ENCODE peak calls at places on chromosomes 7 and 10, in seven cellular contexts. G is ovary, W is body of pancreas, V is A549, A is tibial nerve, Z is spleen, O is right lobe of liver. N is an unnamed sample.

GRCh38 chr7:131861620-131862346 is 305.4 kb upstream of the PODXL start:
- DNase-seq in G (no peak), W (no peak), V (no peak), A (no peak), Z (no peak), O (no peak), N (no peak)

GRCh38 chr10:80596391-80597257 is 58.9 kb downstream of the SH2D4B start:
- DNase-seq in G (no peak), W (peak), V (peak), A (no peak), Z (no peak), O (no peak), N (no peak)

GRCh38 chr7:157278791-157279678 is 57.8 kb upstream of the DNAJB6 start:
- DNase-seq in G (peak), W (peak), V (no peak), A (no peak), Z (peak), O (peak), N (no peak)

GRCh38 chr7:68875857-68876256 is 722.4 kb upstream of the AUTS2 start:
- DNase-seq in G (no peak), W (no peak), V (no peak), A (no peak), Z (no peak), O (no peak), N (no peak)

GRCh38 chr7:135714534-135715009 is 13.4 kb downstream of the SLC13A4 start:
- DNase-seq in G (no peak), W (no peak), V (peak), A (no peak), Z (no peak), O (no peak), N (no peak)

GRCh38 chr10:43689955-43690771 is 41.5 kb upstream of the ZNF32 start:
- DNase-seq in G (peak), W (peak), V (peak), A (peak), Z (peak), O (peak), N (peak)

GRCh38 chr7:8155836-8156235 is 106.1 kb downstream of the ICA1 start:
- DNase-seq in G (no peak), W (no peak), V (no peak), A (no peak), Z (no peak), O (peak), N (no peak)

GRCh38 chr10:38118072-38118807 is 24.1 kb downstream of the ZNF37A start:
- DNase-seq in G (no peak), W (no peak), V (no peak), A (no peak), Z (no peak), O (no peak), N (no peak)

GRCh38 chr10:114057845-114058244 is 14.2 kb downstream of the ADRB1 start:
- DNase-seq in G (no peak), W (no peak), V (no peak), A (no peak), Z (no peak), O (no peak), N (no peak)

GRCh38 chr10:129057856-129058663 is 409.0 kb upstream of the MGMT start:
- DNase-seq in G (no peak), W (no peak), V (no peak), A (no peak), Z (peak), O (no peak), N (no peak)

GRCh38 chr7:17946591-17946990 is 6.3 kb upstream of the SNX13 start:
- DNase-seq in G (no peak), W (no peak), V (no peak), A (no peak), Z (no peak), O (no peak), N (no peak)

GRCh38 chr10:101301111-101301731 is 52.7 kb upstream of the BTRC start:
- DNase-seq in G (no peak), W (peak), V (peak), A (no peak), Z (no peak), O (peak), N (no peak)

GRCh38 chr7:6360841-6361240 is 86.9 kb downstream of the DAGLB start:
- DNase-seq in G (no peak), W (no peak), V (no peak), A (no peak), Z (no peak), O (no peak), N (no peak)

GRCh38 chr10:89659185-89660131 is 14.4 kb upstream of the PANK1 start:
- DNase-seq in G (no peak), W (no peak), V (no peak), A (no peak), Z (no peak), O (no peak), N (no peak)

GRCh38 chr10:4981722-4982471 is 18.7 kb downstream of the AKR1C1 start:
- DNase-seq in G (peak), W (peak), V (no peak), A (peak), Z (no peak), O (peak), N (no peak)

GRCh38 chr10:24382979-24383663 is 174.2 kb downstream of the KIAA1217 start:
- DNase-seq in G (no peak), W (no peak), V (no peak), A (no peak), Z (no peak), O (no peak), N (no peak)

GRCh38 chr7:129522088-129522970 is 20.0 kb downstream of the SMKR1 start:
- DNase-seq in G (no peak), W (no peak), V (no peak), A (no peak), Z (peak), O (no peak), N (no peak)

GRCh38 chr10:8369666-8370065 is 315.2 kb downstream of the GATA3 start:
- DNase-seq in G (no peak), W (no peak), V (no peak), A (no peak), Z (no peak), O (no peak), N (no peak)

GRCh38 chr10:93703066-93703465 is 674 bp upstream of the FRA10AC1 start:
- DNase-seq in G (no peak), W (peak), V (no peak), A (no peak), Z (no peak), O (no peak), N (no peak)

GRCh38 chr7:140007051-140007690 is 55.6 kb downstream of the PARP12 start:
- DNase-seq in G (no peak), W (no peak), V (no peak), A (no peak), Z (peak), O (no peak), N (no peak)

DNA sequence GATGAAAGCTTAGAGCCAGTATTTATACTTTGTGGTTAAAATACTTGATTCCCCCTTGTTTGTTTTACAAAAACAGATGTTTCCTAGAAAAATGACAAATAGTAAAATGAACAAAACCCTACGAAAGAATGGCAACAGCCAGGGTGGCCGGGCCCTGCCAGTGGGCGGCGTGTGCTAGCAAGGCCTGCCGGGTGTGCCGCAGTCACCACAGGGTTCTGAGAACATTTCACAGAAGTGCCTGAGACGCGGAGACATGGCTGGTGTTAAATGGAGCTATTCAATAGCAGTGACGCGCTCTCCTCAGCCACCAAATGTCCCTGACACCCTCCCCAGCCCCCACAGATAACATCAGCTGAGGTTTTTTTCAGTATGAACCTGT is 14.5 kb downstream of the GPR146 start:
- DNase-seq in G (no peak), W (no peak), V (no peak), A (no peak), Z (peak), O (no peak), N (no peak)
- TF ChIP-seq CTCF in G (no peak), W (no peak), V (no peak), A (no peak), Z (no peak), O (no peak), N (no peak)

GRCh38 chr7:30771859-30772429 is 727 bp downstream of the MINDY4 start:
- DNase-seq in G (peak), W (no peak), V (peak), A (no peak), Z (no peak), O (no peak), N (no peak)
- TF ChIP-seq POLR2A in G (no peak), W (no peak), V (no peak), A (no peak), Z (no peak), O (no peak), N (no peak)

GRCh38 chr10:86334515-86335085 is 32.0 kb downstream of the GRID1 start:
- DNase-seq in G (no peak), W (no peak), V (no peak), A (no peak), Z (peak), O (peak), N (no peak)
- TF ChIP-seq CTCF in G (no peak), W (no peak), V (no peak), A (no peak), Z (no peak), O (peak), N (no peak)

GRCh38 chr7:55134786-55135185 is 116.0 kb downstream of the EGFR start:
- DNase-seq in G (no peak), W (no peak), V (no peak), A (no peak), Z (no peak), O (no peak), N (no peak)

GRCh38 chr7:55132550-55132889 is 113.7 kb downstream of the EGFR start:
- DNase-seq in G (no peak), W (no peak), V (no peak), A (no peak), Z (no peak), O (no peak), N (no peak)

GRCh38 chr7:55131421-55131929 is 112.7 kb downstream of the EGFR start:
- DNase-seq in G (no peak), W (no peak), V (no peak), A (no peak), Z (no peak), O (no peak), N (no peak)

GRCh38 chr7:55133630-55134392 is 115.0 kb downstream of the EGFR start:
- DNase-seq in G (no peak), W (no peak), V (peak), A (no peak), Z (no peak), O (no peak), N (peak)

GRCh38 chr7:55132890-55133551 is 114.2 kb downstream of the EGFR start:
- DNase-seq in G (no peak), W (no peak), V (peak), A (peak), Z (no peak), O (no peak), N (peak)
- TF ChIP-seq POLR2A in G (no peak), W (no peak), V (no peak), A (no peak), Z (no peak), O (no peak), N (no peak)

DNA sequence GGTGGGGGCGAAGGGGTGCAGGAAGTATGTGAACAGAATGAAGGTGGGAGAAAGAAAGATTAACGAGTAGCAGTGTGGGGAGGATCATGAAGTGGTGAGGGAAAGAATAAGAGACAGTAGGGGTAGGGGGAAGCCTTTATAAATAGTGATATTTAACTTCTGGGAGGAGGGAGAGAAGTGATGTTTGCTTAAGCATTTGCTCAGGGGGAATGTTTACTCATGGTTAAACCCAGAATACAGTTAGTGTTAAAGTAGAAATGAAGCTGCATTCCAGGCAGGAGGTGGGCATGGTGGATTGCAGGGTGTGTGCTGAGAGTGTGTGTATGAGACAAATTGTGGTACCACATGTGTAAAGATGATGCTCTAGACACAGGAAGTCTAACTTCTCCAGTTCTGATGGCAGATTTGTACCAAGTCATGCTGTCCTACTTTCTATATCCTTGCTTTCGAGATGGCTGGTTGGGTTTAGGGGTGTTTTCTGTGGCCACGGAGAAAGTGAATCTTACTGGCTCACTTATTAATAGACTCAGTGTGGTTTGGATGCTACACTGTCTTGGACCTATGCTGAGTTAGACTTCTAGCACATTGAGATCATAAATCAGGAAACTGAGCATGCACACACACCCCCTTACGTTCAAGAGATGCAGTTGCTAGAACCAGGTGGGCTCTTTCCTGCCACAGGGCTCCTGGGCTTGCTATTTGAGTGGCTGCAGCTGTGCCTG is 10.6 kb upstream of the DNMBP start:
- DNase-seq in G (no peak), W (no peak), V (peak), A (no peak), Z (no peak), O (no peak), N (no peak)
- TF ChIP-seq CTCF in G (no peak), W (no peak), V (no peak), A (no peak), Z (no peak), O (no peak), N (no peak)

GRCh38 chr7:44973610-44974401 is 5.0 kb downstream of the MYO1G start:
- DNase-seq in G (no peak), W (peak), V (no peak), A (no peak), Z (no peak), O (peak), N (no peak)
- TF ChIP-seq POLR2A in G (no peak), W (no peak), V (no peak), A (no peak), Z (no peak), O (no peak), N (no peak)

GRCh38 chr10:59388577-59388976 is 26.2 kb upstream of the FAM13C start:
- DNase-seq in G (no peak), W (no peak), V (no peak), A (no peak), Z (no peak), O (no peak), N (no peak)
- TF ChIP-seq CTCF in G (no peak), W (no peak), V (no peak), A (no peak), Z (no peak), O (no peak), N (no peak)

DNA sequence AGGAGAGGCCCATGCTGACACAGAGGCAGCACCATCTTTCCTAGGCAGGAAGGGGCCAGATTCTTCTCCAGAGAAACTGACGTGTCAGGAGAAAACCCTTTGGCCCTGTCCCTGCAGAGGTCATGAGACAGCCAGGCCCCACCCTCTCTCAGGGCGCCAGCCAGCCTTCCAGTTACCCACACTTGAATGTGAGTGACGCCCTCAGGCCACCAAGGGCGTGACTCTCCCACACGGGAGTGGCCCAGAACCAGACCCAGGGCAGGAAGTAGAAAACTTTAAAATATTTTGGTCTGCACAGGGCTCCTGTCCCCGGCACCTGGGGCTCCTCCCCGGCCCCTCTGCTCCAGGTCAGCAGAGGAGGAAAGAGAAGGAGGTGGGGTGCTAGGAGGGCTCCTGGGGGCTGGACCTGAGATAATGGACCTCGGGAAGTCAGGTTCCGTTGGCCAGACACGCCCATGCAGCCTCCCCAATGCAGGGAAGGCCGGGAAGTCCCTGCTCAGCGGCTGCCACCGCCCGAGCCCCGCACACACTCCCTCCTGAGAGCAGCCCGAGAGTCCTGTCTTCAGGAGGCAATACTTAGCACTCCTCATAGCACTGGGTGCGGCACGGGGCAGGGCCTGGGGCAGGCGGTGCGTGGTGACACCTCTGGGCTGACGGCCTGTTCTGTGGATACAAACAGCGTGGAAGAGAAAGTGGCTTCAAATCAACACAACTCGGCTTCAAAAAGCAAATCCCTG is 67.0 kb upstream of the CFAP46 start:
- DNase-seq in G (no peak), W (peak), V (peak), A (peak), Z (peak), O (peak), N (no peak)
- TF ChIP-seq POLR2A in G (no peak), W (peak), V (no peak), A (no peak), Z (no peak), O (peak), N (no peak)

GRCh38 chr7:44348851-44349781 is 23.7 kb upstream of the CAMK2B start:
- DNase-seq in G (no peak), W (no peak), V (no peak), A (no peak), Z (no peak), O (no peak), N (no peak)
- TF ChIP-seq CTCF in G (no peak), W (no peak), V (no peak), A (no peak), Z (no peak), O (no peak), N (no peak)

DNA sequence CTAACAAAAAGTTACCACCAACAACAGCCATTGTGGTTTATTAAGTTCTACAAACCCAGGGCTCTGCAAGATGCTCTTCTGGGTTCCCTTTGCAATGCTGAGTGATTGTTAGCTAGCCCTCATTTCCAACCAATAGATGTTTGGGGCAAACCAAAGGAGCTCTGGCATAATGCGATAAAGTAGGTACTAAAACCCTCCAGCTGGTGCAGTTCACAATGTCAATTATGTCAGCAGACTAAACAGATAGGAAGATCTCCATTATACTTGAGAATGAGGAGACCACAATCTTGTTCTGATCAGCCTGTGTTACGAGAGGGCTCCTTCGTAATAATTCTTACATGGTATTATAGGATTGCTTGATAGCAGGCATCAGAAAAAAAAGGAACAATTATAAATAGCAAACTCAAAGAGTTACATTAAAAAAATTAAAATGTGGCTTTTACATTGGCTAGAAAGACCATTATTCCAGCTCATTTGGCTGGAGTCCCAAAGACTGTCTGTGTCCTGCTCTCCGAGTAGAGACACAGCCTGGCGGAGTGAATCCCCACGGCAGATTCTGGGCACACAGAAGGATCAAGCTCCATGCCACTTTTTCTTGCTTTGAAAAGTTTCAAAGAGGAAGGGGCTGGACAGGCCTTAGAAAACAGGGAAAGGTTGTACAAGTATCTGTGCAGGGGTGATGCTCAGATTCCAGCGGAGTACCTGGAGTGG is 93.8 kb downstream of the ZRANB1 start:
- DNase-seq in G (no peak), W (no peak), V (no peak), A (no peak), Z (no peak), O (no peak), N (no peak)
- TF ChIP-seq POLR2A in G (no peak), W (no peak), V (no peak), A (no peak), Z (no peak), O (no peak), N (no peak)

N was measured in uterus.